ENCODE peak calls at places on chromosomes 1 and 21, in ten cellular contexts. T is suprapubic skin; Q is esophagus squamous epithelium; G is CD8-positive, alpha-beta T cell; H is prostate gland; V is uterus; N is cardiac muscle cell; X is K562; E is epithelial cell of esophagus; J is left ventricle myocardium inferior. C is an unnamed sample.

GRCh38 chr1:10736623-10737267 is 59.7 kb downstream of the CASZ1 start:
- DNase-seq in E (no peak), V (no peak), Q (no peak), G (no peak), X (no peak), J (no peak), T (no peak), N (no peak), H (peak; percentile 81), C (no peak)

GRCh38 chr1:53249706-53250105 is 11.4 kb upstream of the MAGOH start:
- DNase-seq in E (no peak), V (no peak), N (no peak), J (no peak), T (no peak), G (no peak), Q (no peak), H (no peak), X (no peak), C (no peak)

GRCh38 chr1:40851643-40852042 is 10.5 kb downstream of the CITED4 start:
- DNase-seq in G (no peak), Q (no peak), V (no peak), T (no peak), J (no peak), E (no peak), N (no peak), H (no peak), X (no peak), C (no peak)

GRCh38 chr1:170407138-170407537 is 124.8 kb upstream of the GORAB start:
- DNase-seq in N (no peak), E (peak; percentile 2), X (no peak), G (no peak), J (no peak), T (no peak), V (no peak), H (no peak), Q (no peak), C (no peak)

GRCh38 chr1:79105499-79105898 is 99.0 kb upstream of the ADGRL4 start:
- DNase-seq in J (no peak), X (no peak), H (no peak), Q (no peak), N (no peak), V (no peak), G (no peak), E (peak; percentile 99), T (no peak), C (no peak)

GRCh38 chr1:17059391-17060128 is 5.7 kb upstream of the SDHB start:
- DNase-seq in H (peak; percentile 66), V (peak; percentile 19), G (peak; percentile 15), X (peak; percentile 78), E (peak; percentile 85), Q (no peak), J (peak; percentile 35), T (no peak), N (peak; percentile 83), C (peak; percentile 23)

GRCh38 chr1:221234821-221235220 is 355.6 kb downstream of the HLX start:
- DNase-seq in H (no peak), N (no peak), V (no peak), E (peak; percentile 43), Q (no peak), G (no peak), J (no peak), T (no peak), X (no peak), C (no peak)

GRCh38 chr1:35505911-35506798 is 51.0 kb downstream of the KIAA0319L start:
- DNase-seq in X (peak; percentile 73), E (peak; percentile 56), N (no peak), J (no peak), V (no peak), G (peak; percentile 53), T (no peak), H (peak; percentile 72), Q (no peak), C (peak; percentile 98)

GRCh38 chr1:39590546-39590945 is 14.0 kb upstream of the PABPC4 start:
- DNase-seq in N (no peak), E (peak; percentile 56), H (no peak), J (no peak), Q (no peak), G (no peak), V (no peak), X (no peak), T (no peak), C (no peak)

GRCh38 chr1:62589321-62589720 is 8.0 kb upstream of the ANGPTL3 start:
- DNase-seq in N (no peak), J (no peak), H (no peak), T (no peak), Q (no peak), E (no peak), V (no peak), X (no peak), G (no peak), C (no peak)

GRCh38 chr1:16046865-16047264 is 3.3 kb downstream of the CLCNKB start:
- DNase-seq in T (no peak), Q (no peak), H (no peak), E (peak; percentile 24), X (no peak), G (no peak), N (no peak), V (no peak), J (no peak), C (no peak)

GRCh38 chr1:37096523-37096922 is 62.2 kb upstream of the GRIK3 start:
- DNase-seq in H (no peak), E (no peak), T (no peak), V (no peak), N (no peak), Q (no peak), J (no peak), X (peak; percentile 41), G (no peak), C (no peak)

GRCh38 chr1:197180252-197180878 is 33.9 kb upstream of the ASPM start:
- DNase-seq in N (peak; percentile 50), J (no peak), Q (no peak), V (no peak), E (peak; percentile 69), X (peak; percentile 44), G (no peak), H (no peak), T (no peak), C (no peak)

GRCh38 chr1:25431495-25432363 is 1.0 kb downstream of the MACO1 start:
- DNase-seq in G (no peak), T (no peak), J (peak; percentile 17), N (no peak), H (peak; percentile 10), X (no peak), V (peak; percentile 35), E (no peak), Q (no peak), C (no peak)

GRCh38 chr1:234893725-234894630 is 234.7 kb downstream of the TOMM20 start:
- DNase-seq in G (no peak), V (no peak), E (peak; percentile 83), N (no peak), J (no peak), H (peak; percentile 84), Q (no peak), T (no peak), X (peak; percentile 74), C (peak; percentile 99)

GRCh38 chr1:8204823-8205222 is 113.1 kb upstream of the SLC45A1 start:
- DNase-seq in J (no peak), N (no peak), Q (no peak), G (no peak), T (no peak), E (no peak), V (no peak), X (no peak), H (no peak), C (no peak)

GRCh38 chr1:8201331-8201861 is 116.5 kb upstream of the SLC45A1 start:
- DNase-seq in N (no peak), J (no peak), Q (no peak), G (no peak), T (no peak), V (no peak), H (no peak), X (no peak), E (peak; percentile 34), C (no peak)

GRCh38 chr1:8203551-8203950 is 114.4 kb upstream of the SLC45A1 start:
- DNase-seq in J (no peak), Q (no peak), H (no peak), E (no peak), X (no peak), T (no peak), G (no peak), N (no peak), V (no peak), C (no peak)

GRCh38 chr1:8202182-8202905 is 115.6 kb upstream of the SLC45A1 start:
- DNase-seq in T (no peak), V (peak; percentile 77), H (peak; percentile 75), G (no peak), J (peak; percentile 56), E (peak; percentile 88), X (peak; percentile 51), N (no peak), Q (no peak), C (no peak)

GRCh38 chr1:8203056-8203455 is 114.9 kb upstream of the SLC45A1 start:
- DNase-seq in T (no peak), N (no peak), E (no peak), J (no peak), Q (no peak), X (no peak), G (no peak), H (no peak), V (no peak), C (no peak)
- TF ChIP-seq CTCF in T (no peak), N (no peak), E (no peak), J (no peak), Q (no peak), X (no peak), G (no peak), H (no peak), V (no peak), C (no peak)

DNA sequence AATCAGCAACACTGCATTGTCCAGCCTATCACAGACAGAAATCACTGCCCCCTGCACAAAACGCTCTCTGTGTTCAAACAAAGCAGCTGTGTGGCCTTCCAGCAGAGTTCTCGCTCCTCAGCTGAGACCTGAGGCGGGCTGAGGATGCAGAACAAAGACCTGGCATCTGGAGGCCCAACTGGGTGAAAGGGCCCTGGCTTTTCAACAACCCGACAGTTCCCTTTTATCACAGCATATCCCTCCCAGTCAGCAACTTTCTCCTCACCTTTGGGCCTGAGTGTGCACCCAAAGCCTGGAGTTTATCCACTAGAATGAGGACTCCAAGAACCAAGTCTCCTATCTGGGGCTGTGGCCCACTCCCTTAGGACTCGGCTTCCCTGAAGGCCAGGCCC is 42.6 kb upstream of the A3GALT2 start:
- DNase-seq in T (peak; percentile 21), G (no peak), J (no peak), N (peak; percentile 22), E (no peak), H (no peak), Q (no peak), X (no peak), V (no peak), C (no peak)
- H3K4me3 ChIP-seq in T (no peak overlapping the region), G (no peak overlapping the region), J (peak overlapping the region; percentile 5), N (peak overlapping the region; percentile 3), E (no peak overlapping the region), H (no peak overlapping the region), Q (no peak overlapping the region), X (no peak overlapping the region), V (no peak overlapping the region), C (no peak overlapping the region)

GRCh38 chr21:26013964-26014363 is 156.6 kb downstream of the APP start:
- DNase-seq in J (no peak), T (no peak), V (no peak), N (no peak), H (no peak), E (no peak), G (no peak), X (no peak), Q (no peak), C (no peak)
- TF ChIP-seq CTCF in J (no peak), T (no peak), V (no peak), N (no peak), H (no peak), E (no peak), G (no peak), X (no peak), Q (no peak), C (no peak)

GRCh38 chr1:32338637-32339145 is 2.7 kb upstream of the MARCKSL1 start:
- DNase-seq in H (no peak), V (no peak), Q (no peak), J (no peak), G (no peak), N (no peak), T (no peak), X (no peak), E (peak; percentile 50), C (no peak)
- H3K4me3 ChIP-seq in H (no peak overlapping the region), V (no peak overlapping the region), Q (no peak overlapping the region), J (no peak overlapping the region), G (no peak overlapping the region), N (no peak overlapping the region), T (no peak overlapping the region), X (no peak overlapping the region), E (no peak overlapping the region), C (no peak overlapping the region)

C was measured in LNCaP clone FGC.